ENCODE peak calls at places on chromosomes 7 and 10, in four cellular contexts. One of them, this sample, is unnamed.

GRCh38 chr7:46848944-46849343 is 733.0 kb downstream of the TNS3 start:
- DNase-seq in heart left ventricle: no peak
- DNase-seq in IMR-90: peak; percentile 71
- DNase-seq in gastrocnemius medialis: no peak
- DNase-seq in this sample: no peak

GRCh38 chr7:22851140-22851539 is 28.5 kb upstream of the TOMM7 start:
- DNase-seq in heart left ventricle: no peak
- DNase-seq in gastrocnemius medialis: no peak
- DNase-seq in IMR-90: no peak
- DNase-seq in this sample: no peak

GRCh38 chr7:154743211-154743610 is 259.7 kb downstream of the PAXIP1 start:
- DNase-seq in gastrocnemius medialis: no peak
- DNase-seq in IMR-90: no peak
- DNase-seq in heart left ventricle: no peak
- DNase-seq in this sample: no peak

GRCh38 chr10:130141038-130141437 is 4.8 kb downstream of the GLRX3 start:
- DNase-seq in IMR-90: no peak
- DNase-seq in gastrocnemius medialis: no peak
- DNase-seq in heart left ventricle: no peak
- DNase-seq in this sample: no peak

GRCh38 chr7:106111671-106112117 is 418 bp downstream of the SYPL1 start:
- DNase-seq in gastrocnemius medialis: peak; percentile 66
- DNase-seq in heart left ventricle: peak; percentile 79
- DNase-seq in IMR-90: no peak
- DNase-seq in this sample: no peak

GRCh38 chr7:114534957-114535356 is 120.3 kb downstream of the FOXP2 start:
- DNase-seq in gastrocnemius medialis: no peak
- DNase-seq in heart left ventricle: no peak
- DNase-seq in IMR-90: no peak
- DNase-seq in this sample: no peak

GRCh38 chr10:63711361-63711760 is 190.2 kb downstream of the REEP3 start:
- DNase-seq in gastrocnemius medialis: peak; percentile 68
- DNase-seq in heart left ventricle: peak; percentile 72
- DNase-seq in IMR-90: no peak
- DNase-seq in this sample: no peak

GRCh38 chr7:40923631-40924030 is 779.3 kb downstream of the INHBA start:
- DNase-seq in gastrocnemius medialis: no peak
- DNase-seq in IMR-90: no peak
- DNase-seq in heart left ventricle: no peak
- DNase-seq in this sample: no peak

GRCh38 chr10:110502851-110503301 is 5.2 kb downstream of the DUSP5 start:
- DNase-seq in gastrocnemius medialis: no peak
- DNase-seq in IMR-90: peak; percentile 80
- DNase-seq in heart left ventricle: peak; percentile 77
- DNase-seq in this sample: no peak

GRCh38 chr10:23081156-23081833 is 14.1 kb upstream of the MSRB2 start:
- DNase-seq in IMR-90: peak; percentile 3
- DNase-seq in gastrocnemius medialis: no peak
- DNase-seq in heart left ventricle: no peak
- DNase-seq in this sample: no peak

GRCh38 chr7:157273208-157274202 is 63.3 kb upstream of the DNAJB6 start:
- DNase-seq in IMR-90: peak; percentile 74
- DNase-seq in gastrocnemius medialis: peak; percentile 52
- DNase-seq in heart left ventricle: peak; percentile 70
- DNase-seq in this sample: peak; percentile 38

GRCh38 chr10:43408710-43409384 is at the start of gene HNRNPF:
- DNase-seq in gastrocnemius medialis: peak; percentile 85
- DNase-seq in heart left ventricle: peak; percentile 97
- DNase-seq in IMR-90: peak; percentile 93
- DNase-seq in this sample: peak; percentile 98

GRCh38 chr10:93751832-93752231 is 5.9 kb upstream of the LGI1 start:
- DNase-seq in heart left ventricle: no peak
- DNase-seq in gastrocnemius medialis: no peak
- DNase-seq in IMR-90: peak; percentile 16
- DNase-seq in this sample: no peak

GRCh38 chr10:122637371-122637770 is 62.3 kb downstream of the C10orf120 start:
- DNase-seq in heart left ventricle: peak; percentile 52
- DNase-seq in gastrocnemius medialis: no peak
- DNase-seq in IMR-90: no peak
- DNase-seq in this sample: no peak

GRCh38 chr10:103040424-103040823 is 122.3 kb downstream of the CNNM2 start:
- DNase-seq in IMR-90: peak; percentile 97
- DNase-seq in heart left ventricle: no peak
- DNase-seq in gastrocnemius medialis: no peak
- DNase-seq in this sample: no peak

GRCh38 chr7:76066716-76067503 is 19.0 kb downstream of the MDH2 start:
- DNase-seq in gastrocnemius medialis: no peak
- DNase-seq in IMR-90: no peak
- DNase-seq in heart left ventricle: no peak
- DNase-seq in this sample: no peak

DNA sequence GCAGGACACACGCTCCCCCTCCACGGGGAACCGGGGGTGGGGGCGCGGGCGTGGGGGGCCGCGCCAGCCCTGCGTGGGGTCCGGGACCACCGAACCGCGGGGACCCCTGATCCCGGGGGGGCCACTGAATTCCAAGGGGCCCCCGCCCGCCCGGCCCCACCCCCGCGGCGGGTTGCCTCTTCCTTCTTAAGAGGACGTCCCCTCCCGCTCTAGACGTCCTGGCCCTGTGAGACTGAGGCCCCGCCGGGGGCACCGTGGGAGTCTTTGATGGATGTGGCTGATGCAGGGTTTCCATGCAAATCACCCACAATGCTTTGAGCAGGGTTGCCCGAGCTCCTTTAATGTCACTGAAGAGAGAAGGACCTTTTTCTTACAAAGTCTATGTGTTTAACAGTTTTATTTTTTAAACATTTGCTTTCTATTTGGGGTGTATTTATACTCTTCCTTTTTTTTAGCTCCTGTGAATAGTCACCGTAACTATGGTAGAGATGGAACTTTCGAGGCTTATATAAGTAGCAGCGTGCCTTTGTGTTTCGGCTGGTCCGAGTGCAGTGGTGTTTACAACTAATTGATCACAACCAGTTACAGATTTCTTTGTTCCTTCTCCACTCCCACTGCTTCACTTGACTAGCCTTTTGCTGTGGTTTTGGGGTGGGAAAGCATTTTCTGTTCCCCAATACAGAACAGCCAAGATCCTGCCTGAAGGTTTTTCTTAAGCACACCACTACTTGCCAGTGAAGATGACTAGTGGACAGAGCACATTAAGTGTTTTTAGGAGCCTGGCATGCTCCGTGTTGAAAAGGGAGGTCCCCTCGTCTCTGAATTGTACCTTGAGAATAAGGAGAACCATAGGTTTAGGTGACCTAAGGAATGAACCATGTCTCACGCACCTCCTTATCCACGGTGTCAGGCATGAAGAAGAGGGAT is 44.8 kb downstream of the PDIA4 start:
- DNase-seq in IMR-90: peak; percentile 78
- DNase-seq in gastrocnemius medialis: no peak
- DNase-seq in heart left ventricle: peak; percentile 71
- DNase-seq in this sample: peak; percentile 70
- H3K27ac ChIP-seq in IMR-90: no peak overlapping the region
- H3K27ac ChIP-seq in gastrocnemius medialis: peak overlapping the region; percentile 41
- H3K27ac ChIP-seq in heart left ventricle: peak overlapping the region; percentile 48
- H3K27ac ChIP-seq in this sample: peak overlapping the region; percentile 44

DNA sequence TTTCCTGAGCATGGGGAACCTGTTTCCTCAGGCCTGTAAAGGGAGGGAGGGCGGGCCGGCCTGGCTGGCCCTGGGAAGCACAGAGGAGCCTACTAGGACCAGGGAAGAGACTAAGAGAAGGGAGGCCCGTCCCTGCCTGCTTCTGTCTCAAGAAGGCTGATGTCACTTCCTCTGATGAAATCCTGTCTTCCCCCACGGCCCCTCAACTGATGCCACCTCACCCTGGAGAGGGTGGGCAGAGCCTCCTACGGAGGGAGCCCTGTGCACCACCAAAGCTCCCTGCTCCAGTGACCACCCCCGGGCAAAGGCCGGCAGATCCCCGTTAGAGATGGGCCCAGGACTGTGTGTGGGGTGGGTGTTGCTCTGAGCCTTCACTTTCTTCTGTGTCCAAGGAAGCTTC is 1.0 kb upstream of the PILRA start:
- DNase-seq in heart left ventricle: peak; percentile 48
- DNase-seq in gastrocnemius medialis: no peak
- DNase-seq in IMR-90: peak; percentile 69
- DNase-seq in this sample: no peak
- H3K4me1 ChIP-seq in heart left ventricle: peaks cover 62% of the 10 kb centered on the region
- H3K4me1 ChIP-seq in gastrocnemius medialis: no peaks in the 10 kb centered on the region
- H3K4me1 ChIP-seq in IMR-90: peaks cover 8% of the 10 kb centered on the region
- H3K4me1 ChIP-seq in this sample: no peaks in the 10 kb centered on the region

GRCh38 chr10:99661370-99661749 is 2.1 kb downstream of the ENTPD7 start:
- DNase-seq in heart left ventricle: no peak
- DNase-seq in gastrocnemius medialis: no peak
- DNase-seq in IMR-90: peak; percentile 93
- DNase-seq in this sample: no peak
- H3K4me3 ChIP-seq in heart left ventricle: no peak overlapping the region
- H3K4me3 ChIP-seq in gastrocnemius medialis: no peak overlapping the region
- H3K4me3 ChIP-seq in IMR-90: no peak overlapping the region
- H3K4me3 ChIP-seq in this sample: no peak overlapping the region

DNA sequence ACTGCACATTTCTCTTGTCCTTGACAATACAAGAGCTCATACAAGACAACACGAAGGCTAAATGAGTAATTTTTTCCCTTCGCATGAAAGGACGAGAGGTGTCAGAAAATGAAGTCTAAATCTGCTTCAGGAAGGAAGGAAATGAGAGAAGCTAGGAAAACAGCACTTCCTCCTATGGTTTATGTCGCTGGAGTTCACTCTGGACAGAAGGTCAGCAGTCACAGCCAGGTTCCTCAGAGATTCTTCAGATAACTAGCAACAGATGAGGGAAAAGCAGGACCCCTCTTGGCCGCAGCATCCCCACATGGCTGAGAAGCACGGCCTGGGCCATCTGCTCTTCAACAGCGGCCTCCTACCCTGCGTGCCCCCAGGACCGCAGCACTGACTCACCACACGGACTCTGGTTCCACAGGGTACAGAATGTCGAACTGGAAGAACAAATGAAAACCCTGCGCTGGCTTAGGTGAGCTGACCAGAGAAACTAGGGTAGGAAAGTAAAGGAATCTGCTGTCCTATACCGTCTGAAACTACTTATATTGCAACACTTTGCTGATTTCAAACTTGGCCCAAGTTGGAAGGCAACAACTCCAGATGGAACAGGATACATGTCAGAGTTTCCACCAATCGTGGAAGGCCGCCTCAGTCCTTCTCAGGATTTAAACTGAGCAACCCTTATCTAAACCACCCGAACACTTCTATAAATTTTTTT is 26.3 kb downstream of the DNMBP start:
- DNase-seq in IMR-90: peak; percentile 79
- DNase-seq in heart left ventricle: peak; percentile 58
- DNase-seq in gastrocnemius medialis: peak; percentile 11
- DNase-seq in this sample: no peak
- H3K27ac ChIP-seq in IMR-90: peak overlapping the region; percentile 54
- H3K27ac ChIP-seq in heart left ventricle: peak overlapping the region; percentile 76
- H3K27ac ChIP-seq in gastrocnemius medialis: peak overlapping the region; percentile 81
- H3K27ac ChIP-seq in this sample: no peak overlapping the region

GRCh38 chr7:237385-237784 is 45.0 kb downstream of the FAM20C start:
- DNase-seq in IMR-90: no peak
- DNase-seq in gastrocnemius medialis: no peak
- DNase-seq in heart left ventricle: no peak
- DNase-seq in this sample: no peak
- H3K4me1 ChIP-seq in IMR-90: peaks cover 39% of the 10 kb centered on the region
- H3K4me1 ChIP-seq in gastrocnemius medialis: peaks cover 56% of the 10 kb centered on the region
- H3K4me1 ChIP-seq in heart left ventricle: peaks cover 30% of the 10 kb centered on the region
- H3K4me1 ChIP-seq in this sample: no peaks in the 10 kb centered on the region

DNA sequence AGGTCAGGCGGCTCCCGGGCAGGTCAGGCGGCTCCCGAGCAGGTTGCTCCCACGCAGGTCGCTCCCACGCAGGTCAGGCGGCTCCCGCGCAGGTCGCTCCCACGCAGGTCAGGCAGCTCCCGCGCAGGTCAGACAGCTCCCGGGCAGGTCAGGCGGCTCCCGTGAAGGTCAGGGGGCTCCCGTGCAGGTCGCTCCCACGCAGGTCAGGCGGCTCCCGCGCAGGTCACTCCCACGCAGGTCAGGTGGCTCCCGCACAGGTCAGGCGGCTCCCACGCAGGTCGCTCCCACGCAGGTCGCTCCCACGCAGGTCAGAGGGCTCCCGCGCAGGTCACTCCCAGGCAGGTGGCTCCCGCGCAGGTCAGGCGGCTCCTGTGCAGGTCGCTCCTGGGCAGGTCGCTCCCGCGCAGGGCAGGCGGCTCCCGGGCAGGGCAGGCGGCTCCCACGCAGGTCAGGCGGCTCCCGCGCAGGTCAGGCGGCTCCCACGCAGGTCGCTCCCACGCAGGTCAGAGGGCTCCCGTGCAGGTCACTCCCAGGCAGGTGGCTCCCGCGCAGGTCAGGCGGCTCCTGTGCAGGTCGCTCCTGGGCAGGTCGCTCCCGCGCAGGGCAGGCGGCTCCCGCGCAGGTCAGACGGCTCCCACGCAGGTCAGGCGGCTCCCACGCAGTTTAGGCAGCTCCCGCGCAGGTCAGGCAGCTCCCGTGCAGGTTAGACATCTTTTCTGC is 30.7 kb downstream of the PTPRN2 start:
- DNase-seq in gastrocnemius medialis: no peak
- DNase-seq in heart left ventricle: no peak
- DNase-seq in IMR-90: no peak
- DNase-seq in this sample: no peak
- H3K4me3 ChIP-seq in gastrocnemius medialis: no peak overlapping the region
- H3K4me3 ChIP-seq in heart left ventricle: no peak overlapping the region
- H3K4me3 ChIP-seq in IMR-90: no peak overlapping the region
- H3K4me3 ChIP-seq in this sample: no peak overlapping the region

GRCh38 chr10:113025487-113025886 is 75.4 kb downstream of the TCF7L2 start:
- DNase-seq in heart left ventricle: no peak
- DNase-seq in gastrocnemius medialis: no peak
- DNase-seq in IMR-90: no peak
- DNase-seq in this sample: no peak

GRCh38 chr10:113027574-113028392 is 77.7 kb downstream of the TCF7L2 start:
- DNase-seq in heart left ventricle: no peak
- DNase-seq in gastrocnemius medialis: no peak
- DNase-seq in IMR-90: no peak
- DNase-seq in this sample: no peak

GRCh38 chr10:113024930-113025329 is 74.9 kb downstream of the TCF7L2 start:
- DNase-seq in IMR-90: no peak
- DNase-seq in gastrocnemius medialis: no peak
- DNase-seq in heart left ventricle: no peak
- DNase-seq in this sample: no peak

GRCh38 chr10:113027230-113027573 is 77.2 kb downstream of the TCF7L2 start:
- DNase-seq in heart left ventricle: no peak
- DNase-seq in IMR-90: no peak
- DNase-seq in gastrocnemius medialis: no peak
- DNase-seq in this sample: no peak

DNA sequence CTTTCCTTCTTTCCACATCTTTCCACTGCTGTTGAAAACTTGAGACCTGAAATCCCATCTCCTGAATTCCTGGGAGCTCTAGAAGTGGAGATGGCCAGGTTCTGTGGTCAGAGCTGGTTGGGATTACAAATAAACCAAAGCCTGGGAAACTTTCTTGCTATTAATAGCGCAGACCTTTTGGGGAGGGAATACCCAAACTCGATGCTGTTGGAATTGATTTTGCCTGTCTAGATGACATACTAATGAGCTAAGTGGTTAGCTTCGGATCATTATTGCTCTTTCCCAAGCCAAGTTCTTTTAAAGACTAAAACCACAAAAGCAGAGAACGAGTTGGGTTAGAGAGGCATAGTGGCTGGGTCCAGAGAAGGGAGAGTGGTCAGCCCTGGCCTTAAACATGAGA is 76.6 kb downstream of the TCF7L2 start:
- DNase-seq in IMR-90: peak; percentile 94
- DNase-seq in gastrocnemius medialis: no peak
- DNase-seq in heart left ventricle: no peak
- DNase-seq in this sample: no peak
- H3K27ac ChIP-seq in IMR-90: no peak overlapping the region
- H3K27ac ChIP-seq in gastrocnemius medialis: peak overlapping the region; percentile 13
- H3K27ac ChIP-seq in heart left ventricle: no peak overlapping the region
- H3K27ac ChIP-seq in this sample: no peak overlapping the region

This sample was measured in CD4-positive, CD25-positive, alpha-beta regulatory T cell.